ENCODE peak calls at places on chromosomes 12 and 14, in four cellular contexts. V is HEK293T, K is HepG2, E is K562. H is an unnamed sample.

GRCh38 chr12:10069099-10069498 is 29.7 kb downstream of the CLEC1A start:
- DNase-seq in E (no peak), K (no peak), V (no peak), H (no peak)

GRCh38 chr12:47216150-47216677 is 136.5 kb upstream of the AMIGO2 start:
- DNase-seq in K (no peak), E (no peak), V (no peak), H (peak)

GRCh38 chr12:109209082-109209481 is 92.7 kb downstream of the ACACB start:
- DNase-seq in V (no peak), E (no peak), K (no peak), H (no peak)

GRCh38 chr14:34359423-34360120 is 102.5 kb downstream of the SPTSSA start:
- DNase-seq in V (no peak), E (no peak), K (no peak), H (no peak)

GRCh38 chr14:87705439-87705896 is 287.5 kb downstream of the GALC start:
- DNase-seq in E (no peak), V (no peak), K (no peak), H (no peak)

GRCh38 chr12:48203192-48203591 is at the start of gene OR10AD1:
- DNase-seq in V (no peak), K (no peak), E (no peak), H (no peak)

GRCh38 chr12:3752741-3753486 is at the start of gene CRACR2A:
- DNase-seq in V (peak), K (no peak), E (peak), H (peak)

GRCh38 chr12:26295001-26295400 is 99.6 kb downstream of the SSPN start:
- DNase-seq in K (no peak), V (no peak), E (no peak), H (no peak)

GRCh38 chr14:101189962-101190560 is 286.5 kb upstream of the RTL1 start:
- DNase-seq in E (no peak), K (no peak), V (no peak), H (no peak)

GRCh38 chr14:91098591-91098990 is 15.3 kb upstream of the DGLUCY start:
- DNase-seq in K (no peak), E (no peak), V (no peak), H (no peak)

GRCh38 chr12:109131522-109132050 is 15.2 kb downstream of the ACACB start:
- DNase-seq in E (no peak), V (no peak), K (no peak), H (no peak)

GRCh38 chr14:34843011-34843554 is 32.1 kb downstream of the BAZ1A start:
- DNase-seq in K (peak), V (no peak), E (peak), H (peak)

GRCh38 chr14:60090864-60091519 is 731 bp upstream of the PCNX4 start:
- DNase-seq in K (no peak), V (peak), E (peak), H (no peak)

GRCh38 chr14:99231181-99231849 is 40.7 kb downstream of the BCL11B start:
- DNase-seq in E (no peak), K (no peak), V (no peak), H (no peak)

GRCh38 chr12:12542964-12543363 is 19.7 kb downstream of the DUSP16 start:
- DNase-seq in V (no peak), E (no peak), K (no peak), H (no peak)

GRCh38 chr14:69896972-69897371 is 17.8 kb downstream of the SMOC1 start:
- DNase-seq in V (no peak), E (no peak), K (peak), H (no peak)

GRCh38 chr14:63867926-63868921 is 15.4 kb downstream of the SYNE2 start:
- DNase-seq in V (no peak), K (no peak), E (no peak), H (peak)

GRCh38 chr12:34400423-34400881 is 378.2 kb downstream of the ALG10 start:
- DNase-seq in V (peak), E (peak), K (no peak), H (no peak)

GRCh38 chr14:78690836-78691235 is 520.7 kb downstream of the NRXN3 start:
- DNase-seq in V (no peak), K (no peak), E (no peak), H (no peak)

GRCh38 chr12:18320036-18320617 is 58.8 kb downstream of the PIK3C2G start:
- DNase-seq in V (peak), E (peak), K (peak), H (no peak)

GRCh38 chr12:94101902-94102660 is 46.3 kb upstream of the PLXNC1 start:
- DNase-seq in V (peak), K (peak), E (peak), H (peak)

GRCh38 chr14:95098984-95099599 is 58.2 kb downstream of the DICER1 start:
- DNase-seq in K (peak), V (peak), E (peak), H (no peak)

GRCh38 chr14:89543420-89543790 is 126.4 kb upstream of the FOXN3 start:
- DNase-seq in K (no peak), E (no peak), V (no peak), H (no peak)

DNA sequence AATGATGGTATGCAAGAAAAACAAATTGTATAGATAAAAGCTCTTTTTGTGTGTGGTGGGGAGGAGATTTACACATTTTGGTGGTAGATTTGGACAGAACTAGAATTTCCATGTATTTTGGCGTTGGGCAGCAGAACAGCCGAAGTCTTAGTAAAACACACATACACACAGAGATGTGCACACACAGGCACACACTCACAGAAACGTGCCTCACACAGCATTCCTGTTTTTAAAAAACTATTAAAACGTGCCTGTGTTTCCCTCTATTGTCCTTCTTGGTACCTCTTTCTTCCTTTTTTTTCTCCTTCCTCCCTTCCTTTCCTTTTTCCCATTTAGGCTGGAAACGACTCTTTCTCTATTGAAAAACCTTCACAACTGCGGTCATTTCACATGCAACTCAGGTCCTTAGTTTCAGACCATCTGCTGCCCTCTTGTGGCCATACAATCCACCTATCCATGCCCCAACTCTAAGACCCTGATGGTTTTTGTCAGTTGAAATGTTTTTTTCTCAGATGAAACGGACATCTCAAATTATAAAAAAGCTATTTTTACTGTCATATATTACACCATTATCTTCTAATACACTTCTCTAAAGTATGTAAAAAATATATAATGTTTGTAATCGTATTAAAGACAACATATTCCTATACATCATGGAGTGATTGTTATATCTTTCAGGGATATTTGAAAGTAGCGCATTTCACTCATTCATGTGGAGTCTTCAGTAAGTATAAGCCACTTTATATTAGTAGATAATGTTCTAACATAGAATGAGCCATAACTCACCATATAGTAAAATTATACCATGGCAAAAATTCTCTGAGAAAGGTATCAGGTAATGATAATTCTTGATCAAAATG is 386.7 kb upstream of the NOVA1 start:
- DNase-seq in K (peak), V (peak), E (peak), H (no peak)
- TF ChIP-seq FOXK2 in K (no peak), V (no peak), E (no peak), H (no peak)

DNA sequence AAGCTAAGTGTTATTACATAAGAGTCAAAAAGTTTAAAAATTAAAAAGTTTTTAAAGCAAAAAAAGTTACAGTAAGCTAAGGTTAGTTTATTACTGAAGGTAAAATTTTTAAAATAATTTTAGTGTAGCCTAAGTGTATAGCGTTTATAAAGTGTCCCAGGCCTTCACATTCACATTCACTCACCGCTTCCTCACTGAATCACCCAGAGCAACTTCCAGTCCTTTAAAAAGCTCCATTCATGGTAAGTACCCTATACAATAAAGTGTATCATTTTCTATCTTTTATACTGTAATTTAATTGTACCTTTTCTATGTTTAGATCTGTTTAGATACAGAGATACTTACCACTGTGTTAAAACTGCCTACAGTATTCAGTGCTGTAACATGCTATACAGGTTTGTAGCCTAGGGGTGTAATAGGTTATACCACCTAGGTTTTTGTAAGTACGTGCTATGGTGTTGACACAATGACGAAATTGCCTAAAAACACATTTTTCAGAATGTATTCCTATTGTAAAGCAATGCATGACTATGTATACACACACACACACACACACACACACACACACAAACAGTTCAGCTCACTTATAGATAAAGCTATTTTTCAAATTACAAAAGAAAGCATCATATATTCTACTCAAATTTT is 3.7 kb downstream of the CLEC14A start:
- DNase-seq in K (no peak), V (no peak), E (no peak), H (no peak)
- TF ChIP-seq FOXK2 in K (no peak), V (no peak), E (no peak), H (no peak)

GRCh38 chr12:122946690-122947271 is 19.5 kb downstream of the ABCB9 start:
- DNase-seq in K (peak), V (peak), E (peak), H (peak)
- TF ChIP-seq FOXK2 in K (no peak), V (no peak), E (peak), H (no peak)

GRCh38 chr12:118498171-118498570 is 121.8 kb downstream of the SUDS3 start:
- DNase-seq in K (no peak), E (no peak), V (no peak), H (no peak)
- TF ChIP-seq FOXK2 in K (no peak), E (no peak), V (no peak), H (no peak)

DNA sequence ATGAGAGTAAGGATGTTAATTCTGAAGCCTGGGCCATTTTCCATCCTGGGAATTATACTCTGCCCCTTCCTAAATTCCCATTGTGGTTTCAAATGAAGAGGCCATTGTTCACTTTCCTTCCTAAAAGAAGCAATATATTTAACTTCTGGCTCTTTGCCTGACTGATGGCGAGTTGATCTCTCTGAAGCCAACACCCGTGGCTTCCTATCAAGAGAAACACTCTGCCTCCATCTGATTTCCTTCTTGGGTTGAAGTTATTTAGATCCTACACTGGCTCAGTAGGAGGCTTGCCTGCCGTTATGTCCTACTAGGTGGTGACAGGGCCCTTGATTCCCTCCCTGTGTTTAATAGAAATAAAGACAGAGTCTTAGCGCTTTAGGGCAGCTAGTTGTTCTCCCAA is 97.4 kb downstream of the PRKCH start:
- DNase-seq in K (no peak), V (no peak), E (peak), H (no peak)
- TF ChIP-seq FOXK2 in K (no peak), V (no peak), E (no peak), H (no peak)

GRCh38 chr14:39432619-39433451 is 602 bp upstream of the FBXO33 start:
- DNase-seq in K (peak), V (peak), E (peak), H (peak)
- TF ChIP-seq FOXK2 in K (peak), V (no peak), E (no peak), H (no peak)

GRCh38 chr12:5402009-5402408 is 29.9 kb upstream of the NTF3 start:
- DNase-seq in E (no peak), K (no peak), V (no peak), H (no peak)

GRCh38 chr12:5402536-5402935 is 29.4 kb upstream of the NTF3 start:
- DNase-seq in K (no peak), V (no peak), E (no peak), H (no peak)

GRCh38 chr12:5407457-5407856 is 24.5 kb upstream of the NTF3 start:
- DNase-seq in E (no peak), V (no peak), K (no peak), H (no peak)
- TF ChIP-seq FOXK2 in E (no peak), V (no peak), K (no peak), H (no peak)

DNA sequence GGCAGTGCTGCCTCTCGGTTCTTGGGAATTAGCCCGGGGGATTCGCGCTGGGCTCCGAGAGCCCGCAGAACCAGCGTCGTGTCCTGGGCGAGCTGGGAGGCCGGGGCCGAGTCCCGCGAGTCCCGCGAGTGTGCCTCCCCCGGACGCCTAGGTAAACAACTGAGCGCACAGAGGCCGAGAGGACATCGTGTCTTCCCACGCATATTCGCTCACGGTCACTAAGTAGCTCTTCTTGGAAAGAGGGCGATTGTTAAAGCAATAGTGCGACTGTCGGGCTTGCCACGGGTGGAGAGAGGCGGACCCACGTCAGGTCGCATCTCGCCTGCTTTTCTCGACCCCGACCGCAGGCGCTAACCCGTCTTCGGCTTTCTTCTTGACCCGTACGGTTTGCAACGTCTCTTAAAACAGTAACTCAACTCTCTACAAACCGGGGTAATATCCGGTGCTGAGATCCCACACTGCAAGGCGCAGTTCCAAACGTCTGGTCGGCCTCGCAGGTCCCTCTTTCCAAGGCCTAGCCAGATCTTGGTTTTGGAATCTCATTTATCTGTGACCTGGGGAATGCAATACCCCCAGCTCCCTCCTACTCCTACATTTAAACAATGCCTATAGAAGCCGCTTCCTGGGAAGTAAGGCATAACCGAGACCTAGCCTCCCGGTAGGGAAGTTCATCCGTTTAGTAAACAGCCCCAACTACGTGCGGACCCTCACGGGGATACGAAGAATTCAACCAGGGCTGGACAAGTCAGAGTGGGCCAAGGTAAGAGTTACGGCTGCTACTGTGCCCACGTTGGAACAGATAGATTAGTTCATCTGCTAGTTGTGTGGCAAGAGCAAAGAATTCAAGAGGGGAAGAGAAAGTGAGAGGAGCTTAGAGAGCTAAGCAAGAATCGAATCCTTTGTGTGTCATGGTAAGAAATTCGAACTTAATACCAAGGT is 736 bp upstream of the PHLDA1 start:
- DNase-seq in K (peak), E (peak), V (peak), H (peak)
- TF ChIP-seq FOXK2 in K (no peak), E (peak), V (no peak), H (no peak)

GRCh38 chr12:121239704-121240420 is 29.9 kb downstream of the P2RX4 start:
- DNase-seq in K (no peak), V (no peak), E (no peak), H (no peak)
- TF ChIP-seq FOXK2 in K (no peak), V (no peak), E (no peak), H (no peak)

GRCh38 chr14:58876613-58877012 is 238.9 kb downstream of the DACT1 start:
- DNase-seq in V (no peak), E (no peak), K (no peak), H (no peak)

GRCh38 chr14:58875613-58876012 is 237.9 kb downstream of the DACT1 start:
- DNase-seq in E (no peak), K (no peak), V (no peak), H (no peak)

GRCh38 chr14:58881433-58881832 is 243.7 kb downstream of the DACT1 start:
- DNase-seq in V (no peak), E (no peak), K (no peak), H (no peak)

GRCh38 chr14:58882577-58883018 is 244.8 kb downstream of the DACT1 start:
- DNase-seq in E (no peak), V (peak), K (no peak), H (no peak)

GRCh38 chr14:58878740-58879139 is 241.0 kb downstream of the DACT1 start:
- DNase-seq in V (no peak), K (no peak), E (no peak), H (no peak)
- TF ChIP-seq FOXK2 in V (no peak), K (no peak), E (no peak), H (no peak)